ENCODE peak calls at places on chromosomes 2 and 18, in seven cellular contexts. O is HFFc6, I is dorsolateral prefrontal cortex, T is GM13977, X is osteocyte, G is lower leg skin, C is GM12865. W is an unnamed sample.

GRCh38 chr2:10305715-10306114 is 3.0 kb downstream of the HPCAL1 start:
- DNase-seq in O (no peak), I (no peak), T (no peak), X (no peak), G (no peak), C (no peak), W (no peak)

GRCh38 chr2:37816036-37816435 is 109.1 kb upstream of the RMDN2 start:
- DNase-seq in O (no peak), I (no peak), T (no peak), X (no peak), G (peak; percentile 57), C (no peak), W (no peak)

GRCh38 chr2:191976436-191976835 is 129.5 kb upstream of the CAVIN2 start:
- DNase-seq in O (peak; percentile 52), I (no peak), T (no peak), X (no peak), G (no peak), C (no peak), W (no peak)

GRCh38 chr2:225017098-225017685 is 25.1 kb downstream of the DOCK10 start:
- DNase-seq in O (no peak), I (no peak), T (no peak), X (no peak), G (no peak), C (no peak), W (no peak)

GRCh38 chr2:12931211-12931844 is 214.6 kb downstream of the TRIB2 start:
- DNase-seq in O (peak; percentile 53), I (no peak), T (peak; percentile 60), X (no peak), G (no peak), C (peak; percentile 10), W (peak; percentile 30)

GRCh38 chr2:216792222-216793001 is 67.5 kb downstream of the TNP1 start:
- DNase-seq in O (peak; percentile 59), I (no peak), T (no peak), X (no peak), G (peak; percentile 90), C (no peak), W (no peak)

GRCh38 chr2:75450068-75450467 is 110.7 kb downstream of the EVA1A start:
- DNase-seq in O (no peak), I (no peak), T (no peak), X (no peak), G (no peak), C (no peak), W (no peak)

GRCh38 chr18:42360716-42361115 is 405.7 kb downstream of the PIK3C3 start:
- DNase-seq in O (no peak), I (no peak), T (no peak), X (no peak), G (no peak), C (no peak), W (no peak)

GRCh38 chr2:149690825-149691224 is 103.2 kb upstream of the MMADHC start:
- DNase-seq in O (no peak), I (no peak), T (no peak), X (no peak), G (no peak), C (no peak), W (no peak)

GRCh38 chr2:179974743-179975142 is 32.4 kb downstream of the CWC22 start:
- DNase-seq in O (no peak), I (no peak), T (no peak), X (peak; percentile 85), G (no peak), C (no peak), W (no peak)

GRCh38 chr2:223197046-223197445 is 145.1 kb downstream of the KCNE4 start:
- DNase-seq in O (no peak), I (no peak), T (no peak), X (no peak), G (no peak), C (no peak), W (no peak)

GRCh38 chr18:23228102-23229051 is 93.1 kb downstream of the CABLES1 start:
- DNase-seq in O (no peak), I (no peak), T (peak; percentile 64), X (no peak), G (no peak), C (peak; percentile 85), W (peak; percentile 62)

GRCh38 chr2:226030369-226031077 is 631.0 kb downstream of the NYAP2 start:
- DNase-seq in O (no peak), I (no peak), T (no peak), X (no peak), G (peak; percentile 78), C (no peak), W (peak; percentile 7)

GRCh38 chr2:171813729-171814128 is 80.3 kb downstream of the SLC25A12 start:
- DNase-seq in O (no peak), I (no peak), T (no peak), X (no peak), G (no peak), C (no peak), W (no peak)

GRCh38 chr2:37379881-37380296 is 35.5 kb downstream of the QPCT start:
- DNase-seq in O (no peak), I (no peak), T (no peak), X (no peak), G (no peak), C (no peak), W (no peak)

GRCh38 chr2:7694066-7695000 is 777.1 kb downstream of the RNF144A start:
- DNase-seq in O (no peak), I (no peak), T (no peak), X (no peak), G (no peak), C (peak; percentile 48), W (no peak)

GRCh38 chr2:230668184-230668938 is 44.3 kb upstream of the CAB39 start:
- DNase-seq in O (no peak), I (no peak), T (peak; percentile 68), X (no peak), G (no peak), C (peak; percentile 90), W (peak; percentile 75)

GRCh38 chr2:147177449-147177848 is 667.4 kb upstream of the ACVR2A start:
- DNase-seq in O (no peak), I (no peak), T (no peak), X (no peak), G (no peak), C (no peak), W (no peak)

GRCh38 chr2:206276169-206276927 is 1.9 kb downstream of the ZDBF2 start:
- DNase-seq in O (no peak), I (no peak), T (no peak), X (no peak), G (no peak), C (no peak), W (no peak)

GRCh38 chr2:216499641-216500218 is 1.1 kb downstream of the RPL37A start:
- DNase-seq in O (no peak), I (no peak), T (no peak), X (no peak), G (no peak), C (peak; percentile 42), W (no peak)

GRCh38 chr2:56130463-56131070 is 53.2 kb upstream of the CCDC85A start:
- DNase-seq in O (peak; percentile 41), I (peak; percentile 51), T (no peak), X (no peak), G (no peak), C (peak; percentile 15), W (no peak)

GRCh38 chr2:161681043-161681442 is 56.8 kb downstream of the SLC4A10 start:
- DNase-seq in O (no peak), I (no peak), T (no peak), X (no peak), G (no peak), C (no peak), W (no peak)

GRCh38 chr2:166900700-166901099 is 12.4 kb downstream of the XIRP2 start:
- DNase-seq in O (no peak), I (no peak), T (no peak), X (no peak), G (no peak), C (peak; percentile 30), W (no peak)

GRCh38 chr2:55232863-55233657 is 572 bp downstream of the RPS27A start:
- DNase-seq in O (no peak), I (no peak), T (peak; percentile 23), X (no peak), G (no peak), C (peak; percentile 64), W (peak; percentile 39)

GRCh38 chr2:130241041-130241707 is 42.9 kb upstream of the TUBA3E start:
- DNase-seq in O (peak; percentile 12), I (no peak), T (no peak), X (no peak), G (no peak), C (no peak), W (no peak)

GRCh38 chr2:55097462-55098410 is 47.5 kb upstream of the RTN4 start:
- DNase-seq in O (no peak), I (no peak), T (no peak), X (peak; percentile 48), G (no peak), C (no peak), W (no peak)

GRCh38 chr2:20623741-20624155 is 27.1 kb downstream of the HS1BP3 start:
- DNase-seq in O (no peak), I (no peak), T (no peak), X (no peak), G (peak; percentile 80), C (no peak), W (no peak)

GRCh38 chr2:168050377-168050776 is 197.0 kb downstream of the STK39 start:
- DNase-seq in O (no peak), I (no peak), T (no peak), X (no peak), G (no peak), C (no peak), W (no peak)
- TF ChIP-seq CTCF in O (peak; percentile 16), I (no peak), T (no peak), X (no peak), G (no peak), C (no peak), W (no peak)

GRCh38 chr2:240595381-240596079 is 9.0 kb downstream of the CAPN10 start:
- DNase-seq in O (no peak), I (no peak), T (peak; percentile 74), X (no peak), G (peak; percentile 61), C (peak; percentile 25), W (peak; percentile 77)
- TF ChIP-seq CTCF in O (peak; percentile 41), I (no peak), T (peak; percentile 65), X (no peak), G (no peak), C (peak; percentile 31), W (peak; percentile 36)

DNA sequence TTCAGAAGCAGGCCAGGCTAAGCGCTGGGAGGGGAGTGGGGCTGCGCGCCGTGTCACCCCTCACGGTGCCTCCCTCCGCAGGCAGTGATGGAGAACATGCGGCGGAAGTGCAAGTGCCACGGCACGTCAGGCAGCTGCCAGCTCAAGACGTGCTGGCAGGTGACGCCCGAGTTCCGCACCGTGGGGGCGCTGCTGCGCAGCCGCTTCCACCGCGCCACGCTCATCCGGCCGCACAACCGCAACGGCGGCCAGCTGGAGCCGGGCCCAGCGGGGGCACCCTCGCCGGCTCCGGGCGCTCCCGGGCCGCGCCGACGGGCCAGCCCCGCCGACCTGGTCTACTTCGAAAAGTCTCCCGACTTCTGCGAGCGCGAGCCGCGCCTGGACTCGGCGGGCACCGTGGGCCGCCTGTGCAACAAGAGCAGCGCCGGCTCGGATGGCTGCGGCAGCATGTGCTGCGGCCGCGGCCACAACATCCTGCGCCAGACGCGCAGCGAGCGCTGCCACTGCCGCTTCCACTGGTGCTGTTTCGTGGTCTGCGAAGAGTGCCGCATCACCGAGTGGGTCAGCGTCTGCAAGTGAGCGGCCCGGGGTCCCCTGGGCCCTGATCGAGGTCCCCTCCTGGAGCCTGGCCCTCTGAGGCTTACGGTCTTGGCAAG is 12.2 kb downstream of the WNT10A start:
- DNase-seq in O (peak; percentile 9), I (peak; percentile 39), T (peak; percentile 83), X (no peak), G (peak; percentile 92), C (peak; percentile 94), W (peak; percentile 79)
- TF ChIP-seq CTCF in O (peak; percentile 70), I (peak; percentile 60), T (peak; percentile 75), X (peak; percentile 53), G (no peak), C (peak; percentile 54), W (peak; percentile 81)

GRCh38 chr18:13216732-13217465 is 1.7 kb upstream of the LDLRAD4 start:
- DNase-seq in O (no peak), I (no peak), T (peak; percentile 74), X (no peak), G (peak; percentile 88), C (peak; percentile 14), W (peak; percentile 77)
- TF ChIP-seq CTCF in O (no peak), I (peak; percentile 10), T (peak; percentile 42), X (peak; percentile 43), G (no peak), C (no peak), W (peak; percentile 44)

W was measured in GM13976.